ENCODE peak calls at places on chromosomes 5 and 9, in six cellular contexts. T is A549; D is CD4-positive, alpha-beta T cell; G is right atrium auricular region; K is adrenal gland; M is upper lobe of right lung. Z is an unnamed sample.

GRCh38 chr5:168401880-168402279 is 84.4 kb upstream of the RARS1 start:
- DNase-seq in T (no peak), D (no peak), G (no peak), K (no peak), M (no peak), Z (no peak)

GRCh38 chr5:56259002-56259511 is 25.9 kb upstream of the ANKRD55 start:
- DNase-seq in T (peak; percentile 37), D (no peak), G (no peak), K (no peak), M (no peak), Z (no peak)

GRCh38 chr9:105967798-105968197 is 273.5 kb downstream of the TMEM38B start:
- DNase-seq in T (no peak), D (no peak), G (no peak), K (no peak), M (no peak), Z (no peak)

GRCh38 chr5:135131801-135132675 is 98.0 kb upstream of the PITX1 start:
- DNase-seq in T (no peak), D (no peak), G (no peak), K (no peak), M (no peak), Z (no peak)

GRCh38 chr5:9421823-9422354 is 124.0 kb downstream of the SEMA5A start:
- DNase-seq in T (no peak), D (no peak), G (no peak), K (no peak), M (no peak), Z (no peak)

GRCh38 chr5:171630670-171631065 is 154.9 kb upstream of the SMIM23 start:
- DNase-seq in T (no peak), D (no peak), G (no peak), K (no peak), M (no peak), Z (no peak)

GRCh38 chr9:90547896-90548295 is 94.7 kb downstream of the DIRAS2 start:
- DNase-seq in T (no peak), D (no peak), G (no peak), K (no peak), M (no peak), Z (no peak)

GRCh38 chr9:136245194-136246150 is at the start of gene QSOX2:
- DNase-seq in T (peak; percentile 87), D (peak; percentile 81), G (peak; percentile 82), K (peak; percentile 87), M (peak; percentile 92), Z (peak; percentile 81)

GRCh38 chr5:57989378-57989777 is 470.5 kb downstream of the PLK2 start:
- DNase-seq in T (peak; percentile 52), D (no peak), G (no peak), K (no peak), M (no peak), Z (no peak)

GRCh38 chr5:175873090-175873454 is 1.7 kb downstream of the CPLX2 start:
- DNase-seq in T (peak; percentile 84), D (no peak), G (no peak), K (no peak), M (no peak), Z (no peak)

GRCh38 chr5:172559004-172559932 is 81.8 kb upstream of the NEURL1B start:
- DNase-seq in T (no peak), D (no peak), G (peak; percentile 81), K (peak; percentile 41), M (no peak), Z (no peak)

GRCh38 chr5:139669681-139670368 is 21.7 kb downstream of the CXXC5 start:
- DNase-seq in T (no peak), D (no peak), G (no peak), K (peak; percentile 66), M (no peak), Z (peak; percentile 67)

GRCh38 chr9:115531410-115532130 is 413.6 kb upstream of the TNC start:
- DNase-seq in T (no peak), D (no peak), G (no peak), K (no peak), M (no peak), Z (no peak)

GRCh38 chr5:124740991-124741583 is 5.4 kb downstream of the ZNF608 start:
- DNase-seq in T (no peak), D (no peak), G (no peak), K (no peak), M (no peak), Z (no peak)

GRCh38 chr9:8078641-8079140 is 279.1 kb upstream of the DMAC1 start:
- DNase-seq in T (no peak), D (no peak), G (no peak), K (no peak), M (no peak), Z (no peak)

GRCh38 chr9:123069010-123069481 is 35.6 kb downstream of the GPR21 start:
- DNase-seq in T (no peak), D (no peak), G (no peak), K (no peak), M (no peak), Z (no peak)

GRCh38 chr5:159181152-159181551 is 28.2 kb downstream of the RNF145 start:
- DNase-seq in T (no peak), D (no peak), G (no peak), K (no peak), M (no peak), Z (no peak)

GRCh38 chr9:135029871-135030710 is 57.4 kb upstream of the OLFM1 start:
- DNase-seq in T (no peak), D (no peak), G (no peak), K (no peak), M (peak; percentile 50), Z (no peak)

GRCh38 chr9:61667559-61668121 is 477.8 kb downstream of the SPATA31A7 start:
- DNase-seq in T (no peak), D (no peak), G (peak; percentile 50), K (no peak), M (peak; percentile 52), Z (no peak)

GRCh38 chr5:15026944-15027343 is 155.4 kb upstream of the ANKH start:
- DNase-seq in T (no peak), D (no peak), G (no peak), K (no peak), M (no peak), Z (no peak)

GRCh38 chr9:33125871-33126822 is 41.0 kb downstream of the B4GALT1 start:
- DNase-seq in T (peak; percentile 36), D (no peak), G (no peak), K (no peak), M (no peak), Z (no peak)

GRCh38 chr5:36054646-36055045 is 12.0 kb downstream of the UGT3A2 start:
- DNase-seq in T (no peak), D (no peak), G (no peak), K (no peak), M (no peak), Z (no peak)

GRCh38 chr9:18317896-18318295 is 156.1 kb upstream of the ADAMTSL1 start:
- DNase-seq in T (no peak), D (no peak), G (no peak), K (no peak), M (no peak), Z (no peak)

GRCh38 chr9:18314321-18314720 is 159.6 kb upstream of the ADAMTSL1 start:
- DNase-seq in T (peak; percentile 7), D (no peak), G (no peak), K (no peak), M (no peak), Z (no peak)

GRCh38 chr9:18325337-18326011 is 148.5 kb upstream of the ADAMTSL1 start:
- DNase-seq in T (no peak), D (no peak), G (no peak), K (no peak), M (no peak), Z (no peak)

GRCh38 chr9:18324928-18325327 is 149.0 kb upstream of the ADAMTSL1 start:
- DNase-seq in T (no peak), D (no peak), G (no peak), K (no peak), M (no peak), Z (no peak)

GRCh38 chr9:18320046-18320445 is 153.9 kb upstream of the ADAMTSL1 start:
- DNase-seq in T (no peak), D (no peak), G (no peak), K (no peak), M (no peak), Z (no peak)
- TF ChIP-seq CTCF in T (no peak), D (no peak), G (no peak), K (no peak), M (no peak), Z (no peak)

GRCh38 chr5:91217859-91218258 is 165.3 kb downstream of the ARRDC3 start:
- DNase-seq in T (no peak), D (no peak), G (no peak), K (no peak), M (no peak), Z (no peak)

GRCh38 chr5:91219141-91219802 is 163.8 kb downstream of the ARRDC3 start:
- DNase-seq in T (peak; percentile 92), D (no peak), G (peak; percentile 66), K (no peak), M (no peak), Z (no peak)

GRCh38 chr5:91222482-91222881 is 160.6 kb downstream of the ARRDC3 start:
- DNase-seq in T (no peak), D (no peak), G (no peak), K (no peak), M (no peak), Z (no peak)

GRCh38 chr5:91221917-91222316 is 161.2 kb downstream of the ARRDC3 start:
- DNase-seq in T (no peak), D (no peak), G (no peak), K (no peak), M (no peak), Z (no peak)

DNA sequence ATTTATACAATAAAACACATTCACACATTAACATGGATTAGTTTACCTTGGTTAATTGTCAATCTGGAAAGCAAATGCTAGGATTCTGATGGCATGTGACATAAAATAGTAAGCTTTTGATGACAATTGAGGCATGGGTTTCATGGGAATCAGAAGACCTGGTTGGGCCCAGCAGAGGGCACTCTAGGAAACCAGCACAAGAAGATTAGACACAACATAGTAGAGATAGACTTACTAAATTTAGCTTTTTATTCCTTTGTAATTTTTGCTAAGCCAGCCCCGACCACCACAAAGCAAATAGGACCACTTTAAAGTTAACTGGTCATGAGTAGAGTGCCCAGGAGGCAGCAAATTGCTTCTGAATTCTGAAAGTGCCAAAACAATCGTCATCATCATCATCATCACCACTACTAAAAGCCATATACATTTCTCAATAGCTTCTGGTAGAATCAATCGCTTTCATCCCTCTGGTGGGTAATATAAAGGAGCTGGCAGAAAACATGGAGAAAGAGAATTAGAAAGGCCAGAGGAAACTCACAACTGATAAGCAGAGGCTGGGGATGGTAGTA is 163.2 kb downstream of the ARRDC3 start:
- DNase-seq in T (peak; percentile 73), D (peak; percentile 13), G (no peak), K (peak; percentile 29), M (no peak), Z (no peak)
- TF ChIP-seq CTCF in T (peak; percentile 45), D (peak; percentile 42), G (no peak), K (no peak), M (peak; percentile 30), Z (peak; percentile 21)

DNA sequence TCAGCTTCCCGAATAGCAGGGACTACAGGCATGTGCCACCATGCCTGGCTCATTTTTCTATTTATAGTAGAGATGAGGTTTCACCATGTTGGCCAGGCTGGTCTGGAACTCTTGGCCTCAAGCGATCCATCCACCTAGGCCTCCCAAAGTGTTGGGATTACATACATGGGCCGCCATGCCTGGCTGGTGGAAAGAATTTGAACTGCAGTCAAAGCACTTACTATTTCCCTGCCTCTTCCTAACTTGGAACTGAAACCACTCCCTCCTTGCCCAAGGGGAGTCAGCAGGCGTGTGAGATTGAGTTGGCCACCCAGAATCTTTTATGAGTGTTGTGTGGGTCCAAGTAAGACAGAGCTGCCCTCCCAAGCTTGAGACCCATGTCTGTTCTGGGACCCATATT is 86.1 kb upstream of the PTPN3 start:
- DNase-seq in T (no peak), D (no peak), G (no peak), K (no peak), M (no peak), Z (no peak)
- TF ChIP-seq CTCF in T (no peak), D (no peak), G (no peak), K (no peak), M (no peak), Z (no peak)

GRCh38 chr5:87069974-87070608 is 197.6 kb upstream of the RASA1 start:
- DNase-seq in T (peak; percentile 39), D (no peak), G (no peak), K (peak; percentile 38), M (no peak), Z (no peak)
- TF ChIP-seq CTCF in T (peak; percentile 46), D (no peak), G (peak; percentile 12), K (peak; percentile 25), M (peak; percentile 46), Z (peak; percentile 41)

Z was measured in natural killer cell.